ENCODE peak calls at places on chromosomes 13 and 19, in seven cellular contexts. Z, F, U, V, D, X and C are unnamed samples.

GRCh38 chr19:18339703-18340102 is 695 bp upstream of the PGPEP1 start:
- DNase-seq in Z (no peak), F (no peak), U (peak; percentile 35), V (no peak), D (no peak), X (no peak), C (no peak)

GRCh38 chr19:41888926-41889325 is 5.9 kb downstream of the ARHGEF1 start:
- DNase-seq in Z (no peak), F (no peak), U (no peak), V (no peak), D (no peak), X (no peak), C (no peak)

GRCh38 chr19:27775395-27775794 is 1437.6 kb downstream of the UQCRFS1 start:
- DNase-seq in Z (no peak), F (no peak), U (no peak), V (no peak), D (no peak), X (no peak), C (no peak)

GRCh38 chr13:75637101-75637774 is 1.1 kb downstream of the LMO7 start:
- DNase-seq in Z (no peak), F (no peak), U (no peak), V (no peak), D (no peak), X (no peak), C (no peak)

GRCh38 chr19:29263305-29264080 is 50.5 kb upstream of the UQCRFS1 start:
- DNase-seq in Z (peak; percentile 42), F (peak; percentile 5), U (peak; percentile 47), V (peak; percentile 37), D (peak; percentile 69), X (peak; percentile 50), C (peak; percentile 53)

GRCh38 chr19:16449330-16449961 is 22.3 kb downstream of the EPS15L1 start:
- DNase-seq in Z (no peak), F (no peak), U (no peak), V (no peak), D (no peak), X (no peak), C (peak; percentile 61)

GRCh38 chr19:12295191-12295590 is 508 bp upstream of the ZNF44 start:
- DNase-seq in Z (no peak), F (no peak), U (no peak), V (no peak), D (no peak), X (no peak), C (no peak)

GRCh38 chr19:58559275-58560006 is 1.0 kb upstream of the UBE2M start:
- DNase-seq in Z (peak; percentile 87), F (no peak), U (peak; percentile 92), V (peak; percentile 72), D (peak; percentile 85), X (peak; percentile 94), C (peak; percentile 88)

GRCh38 chr19:46225558-46226004 is 4.0 kb upstream of the IGFL1 start:
- DNase-seq in Z (no peak), F (no peak), U (peak; percentile 36), V (no peak), D (no peak), X (no peak), C (no peak)

GRCh38 chr13:47066261-47066660 is 169.4 kb upstream of the HTR2A start:
- DNase-seq in Z (no peak), F (no peak), U (peak; percentile 30), V (no peak), D (no peak), X (no peak), C (no peak)

GRCh38 chr19:13153627-13154240 is 3.5 kb downstream of the IER2 start:
- DNase-seq in Z (no peak), F (no peak), U (peak; percentile 49), V (no peak), D (no peak), X (peak; percentile 44), C (no peak)

GRCh38 chr13:67023088-67023893 is 206.8 kb downstream of the PCDH9 start:
- DNase-seq in Z (no peak), F (peak; percentile 1), U (peak; percentile 90), V (no peak), D (no peak), X (no peak), C (no peak)

GRCh38 chr19:41808663-41809566 is 12.5 kb downstream of the CEACAM3 start:
- DNase-seq in Z (no peak), F (peak; percentile 72), U (no peak), V (no peak), D (no peak), X (peak; percentile 25), C (no peak)

GRCh38 chr19:40269216-40269940 is 15.8 kb downstream of the AKT2 start:
- DNase-seq in Z (no peak), F (no peak), U (no peak), V (no peak), D (no peak), X (no peak), C (no peak)

GRCh38 chr19:16495982-16496612 is at the start of the genes C19orf44 and CALR3:
- DNase-seq in Z (peak; percentile 99), F (peak; percentile 96), U (peak; percentile 99), V (peak; percentile 93), D (peak; percentile 95), X (peak; percentile 99), C (peak; percentile 98)

GRCh38 chr19:14091086-14091884 is 734 bp upstream of the SAMD1 start:
- DNase-seq in Z (peak; percentile 77), F (peak; percentile 89), U (peak; percentile 70), V (peak; percentile 78), D (peak; percentile 77), X (no peak), C (peak; percentile 92)

GRCh38 chr13:23899555-23899954 is 2.3 kb upstream of the C1QTNF9B start:
- DNase-seq in Z (no peak), F (no peak), U (peak; percentile 61), V (no peak), D (no peak), X (no peak), C (no peak)

GRCh38 chr19:14475251-14476073 is at the start of gene PTGER1:
- DNase-seq in Z (no peak), F (no peak), U (no peak), V (no peak), D (no peak), X (no peak), C (peak; percentile 38)

GRCh38 chr13:109131698-109132257 is 502.4 kb downstream of the MYO16 start:
- DNase-seq in Z (no peak), F (peak; percentile 93), U (peak; percentile 24), V (no peak), D (no peak), X (no peak), C (peak; percentile 32)

GRCh38 chr13:44368599-44369368 is 4.8 kb upstream of the SERP2 start:
- DNase-seq in Z (no peak), F (no peak), U (no peak), V (no peak), D (no peak), X (no peak), C (no peak)

GRCh38 chr13:114152831-114153371 is 20.5 kb upstream of the RASA3 start:
- DNase-seq in Z (no peak), F (no peak), U (peak; percentile 75), V (no peak), D (no peak), X (no peak), C (no peak)